ENCODE peak calls at places on chromosomes 11 and 22, in seven cellular contexts. E is fibroblast of lung, L is mesenchymal stem cell, D is astrocyte, Z is GM23248, J is mammary epithelial cell, V is HCT116. F is an unnamed sample.

GRCh38 chr22:50207383-50208031 is 6.7 kb downstream of the SELENOO start:
- DNase-seq in D (no peak), L (no peak), Z (no peak), V (no peak), J (no peak), E (no peak), F (no peak)

GRCh38 chr11:115301029-115301428 is 203.2 kb downstream of the CADM1 start:
- DNase-seq in D (peak; percentile 78), V (no peak), J (peak; percentile 61), E (no peak), L (no peak), Z (no peak), F (no peak)

GRCh38 chr11:111820059-111820375 is 51.4 kb downstream of the ALG9 start:
- DNase-seq in D (no peak), Z (no peak), V (no peak), J (no peak), L (peak; percentile 30), E (no peak), F (no peak)

GRCh38 chr11:114566273-114566672 is 6.6 kb upstream of the NXPE1 start:
- DNase-seq in E (no peak), V (no peak), Z (no peak), J (no peak), D (no peak), L (no peak), F (peak; percentile 65)

GRCh38 chr11:101127348-101127698 is 2.3 kb downstream of the PGR start:
- DNase-seq in D (no peak), Z (peak; percentile 29), L (no peak), V (no peak), E (peak; percentile 6), J (peak; percentile 13), F (peak; percentile 64)

GRCh38 chr11:128548655-128549255 is 38.6 kb downstream of the ETS1 start:
- DNase-seq in E (peak; percentile 80), D (no peak), L (peak; percentile 76), J (no peak), Z (peak; percentile 73), V (no peak), F (peak; percentile 71)

GRCh38 chr22:29326481-29326880 is 11.0 kb upstream of the RASL10A start:
- DNase-seq in V (no peak), Z (no peak), E (no peak), J (no peak), L (no peak), D (no peak), F (no peak)

GRCh38 chr22:42397332-42398246 is 34.6 kb downstream of the NFAM1 start:
- DNase-seq in E (no peak), J (no peak), D (no peak), V (no peak), Z (no peak), L (no peak), F (no peak)

GRCh38 chr11:62689421-62690183 is at the start of gene LRRN4CL:
- DNase-seq in V (no peak), D (peak; percentile 88), E (peak; percentile 92), J (no peak), L (peak; percentile 67), Z (peak; percentile 94), F (no peak)
- H3K4me3 ChIP-seq in V (no peak within 1 kb of the TSS), D (no peak within 1 kb of the TSS), E (peak within 1 kb of the TSS; percentile 44), J (no peak within 1 kb of the TSS), L (no peak within 1 kb of the TSS), Z (peak within 1 kb of the TSS; percentile 57), F (no peak within 1 kb of the TSS)

DNA sequence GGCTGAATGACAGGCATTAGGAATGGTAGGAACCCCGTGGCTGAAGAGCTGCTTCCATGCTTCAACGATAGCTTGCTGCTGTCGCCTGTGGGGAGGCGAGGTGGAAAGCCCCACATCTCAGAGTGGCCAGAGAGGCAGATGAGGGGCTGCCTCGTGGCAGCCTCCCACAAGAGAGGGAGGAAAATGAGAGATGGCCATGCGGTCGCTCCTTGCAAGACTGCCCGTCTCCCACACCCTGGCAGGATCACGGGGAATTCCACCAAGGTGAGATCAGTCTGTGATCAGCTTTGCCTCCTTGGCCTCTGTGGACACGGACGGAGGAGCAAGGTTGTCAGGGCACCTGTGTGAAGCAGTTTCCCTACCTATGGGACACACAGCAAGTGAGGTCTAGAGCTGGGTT is 3.0 kb downstream of the CRYBA4 start:
- DNase-seq in J (no peak), E (no peak), Z (no peak), L (no peak), D (no peak), V (no peak), F (no peak)
- H2AFZ ChIP-seq in J (no peak overlapping the region), E (no peak overlapping the region), Z (no peak overlapping the region), L (no peak overlapping the region), D (no peak overlapping the region), V (no peak overlapping the region), F (no peak overlapping the region)

GRCh38 chr11:67265633-67266423 is 445 bp upstream of the GRK2 start:
- DNase-seq in E (peak; percentile 52), V (no peak), J (peak; percentile 46), L (peak; percentile 55), D (no peak), Z (peak; percentile 85), F (peak; percentile 89)
- H3K4me2 ChIP-seq in E (peak overlapping the region; percentile 35), V (peak overlapping the region; percentile 74), J (peak overlapping the region; percentile 43), L (peak overlapping the region; percentile 37), D (peak overlapping the region; percentile 81), Z (peak overlapping the region; percentile 68), F (no peak overlapping the region)

DNA sequence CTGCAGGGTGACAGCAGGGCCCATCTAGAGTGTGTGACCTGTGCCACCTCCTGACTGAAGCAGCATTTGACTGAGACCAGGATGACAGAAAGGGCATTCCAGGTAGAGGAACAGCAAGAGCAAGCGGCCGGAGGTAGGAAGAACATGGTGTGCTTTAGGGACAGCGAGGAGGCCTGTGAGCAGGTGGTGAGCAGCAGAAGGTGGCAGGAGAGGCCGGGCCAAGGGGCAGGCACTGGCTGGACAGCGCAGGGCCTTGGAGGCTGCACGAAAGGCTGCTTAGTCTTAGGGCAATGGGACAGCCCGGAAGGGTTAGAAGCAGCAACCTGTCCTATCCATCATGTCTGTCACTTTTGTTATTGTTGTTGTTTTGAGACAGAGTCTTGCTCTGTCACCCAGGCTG is 17.6 kb upstream of the LRRC32 start:
- DNase-seq in E (no peak), D (no peak), J (no peak), V (no peak), Z (no peak), L (no peak), F (no peak)
- H3K4me3 ChIP-seq in E (no peak overlapping the region), D (no peak overlapping the region), J (no peak overlapping the region), V (no peak overlapping the region), Z (no peak overlapping the region), L (no peak overlapping the region), F (no peak overlapping the region)